ENCODE peak calls at places on chromosomes 1 and 21, in six cellular contexts. One of them, this sample, is unnamed.

GRCh38 chr1:218259800-218260199 is 25.3 kb upstream of the RRP15 start:
- DNase-seq in HCT116: peak
- DNase-seq in H1: no peak
- DNase-seq in GM12878: no peak
- DNase-seq in K562: peak
- DNase-seq in NT2/D1: no peak
- DNase-seq in this sample: peak

GRCh38 chr1:178371236-178371635 is 125.5 kb downstream of the CLEC20A start:
- DNase-seq in H1: no peak
- DNase-seq in HCT116: no peak
- DNase-seq in K562: no peak
- DNase-seq in GM12878: no peak
- DNase-seq in NT2/D1: no peak
- DNase-seq in this sample: no peak

GRCh38 chr21:42013338-42013737 is 3.2 kb upstream of the ZBTB21 start:
- DNase-seq in HCT116: no peak
- DNase-seq in NT2/D1: no peak
- DNase-seq in K562: no peak
- DNase-seq in H1: no peak
- DNase-seq in GM12878: no peak
- DNase-seq in this sample: no peak

GRCh38 chr1:173527151-173527826 is 50.2 kb downstream of the PRDX6 start:
- DNase-seq in HCT116: no peak
- DNase-seq in GM12878: no peak
- DNase-seq in K562: no peak
- DNase-seq in NT2/D1: no peak
- DNase-seq in H1: no peak
- DNase-seq in this sample: no peak

GRCh38 chr1:8666394-8667167 is 150.9 kb downstream of the RERE start:
- DNase-seq in K562: no peak
- DNase-seq in H1: no peak
- DNase-seq in NT2/D1: no peak
- DNase-seq in GM12878: no peak
- DNase-seq in HCT116: no peak
- DNase-seq in this sample: no peak

GRCh38 chr1:173409613-173410012 is 67.5 kb upstream of the PRDX6 start:
- DNase-seq in NT2/D1: no peak
- DNase-seq in GM12878: no peak
- DNase-seq in HCT116: no peak
- DNase-seq in H1: no peak
- DNase-seq in K562: no peak
- DNase-seq in this sample: no peak

GRCh38 chr1:112687785-112688496 is 13.5 kb downstream of the MOV10 start:
- DNase-seq in GM12878: no peak
- DNase-seq in H1: no peak
- DNase-seq in K562: no peak
- DNase-seq in NT2/D1: no peak
- DNase-seq in HCT116: no peak
- DNase-seq in this sample: no peak

GRCh38 chr1:66546045-66546810 is 12.3 kb downstream of the SGIP1 start:
- DNase-seq in NT2/D1: no peak
- DNase-seq in HCT116: no peak
- DNase-seq in H1: no peak
- DNase-seq in GM12878: no peak
- DNase-seq in K562: no peak
- DNase-seq in this sample: no peak

GRCh38 chr1:63713627-63714481 is 60.0 kb upstream of the ROR1 start:
- DNase-seq in K562: no peak
- DNase-seq in HCT116: peak
- DNase-seq in GM12878: no peak
- DNase-seq in NT2/D1: peak
- DNase-seq in H1: no peak
- DNase-seq in this sample: no peak
- TF ChIP-seq ZNF274 in K562: no peak
- TF ChIP-seq ZNF274 in HCT116: no peak
- TF ChIP-seq ZNF274 in GM12878: no peak
- TF ChIP-seq ZNF274 in NT2/D1: no peak
- TF ChIP-seq ZNF274 in H1: no peak
- TF ChIP-seq ZNF274 in this sample: no peak

DNA sequence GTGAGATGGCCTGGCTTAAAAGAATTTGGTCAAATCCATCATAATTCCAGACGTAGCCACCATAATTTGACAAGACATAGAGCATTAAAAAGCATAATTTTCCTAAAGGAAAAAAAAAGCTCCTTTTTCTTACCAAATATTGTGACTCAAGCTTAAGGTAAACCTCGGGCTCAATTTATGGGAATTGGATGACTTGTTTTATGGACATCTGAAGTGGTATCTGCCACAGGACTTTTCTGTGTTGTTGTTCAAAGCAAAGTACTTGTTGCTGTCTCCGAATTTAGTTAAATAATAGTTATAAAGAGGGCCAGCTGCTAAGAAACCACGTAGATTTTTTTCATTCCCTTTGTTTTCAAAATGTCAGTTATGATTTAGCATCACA is 1.1 kb downstream of the MPZL1 start:
- DNase-seq in K562: no peak
- DNase-seq in HCT116: no peak
- DNase-seq in H1: no peak
- DNase-seq in GM12878: no peak
- DNase-seq in NT2/D1: no peak
- DNase-seq in this sample: no peak
- TF ChIP-seq ZNF274 in K562: no peak
- TF ChIP-seq ZNF274 in HCT116: no peak
- TF ChIP-seq ZNF274 in H1: no peak
- TF ChIP-seq ZNF274 in GM12878: no peak
- TF ChIP-seq ZNF274 in NT2/D1: no peak
- TF ChIP-seq ZNF274 in this sample: no peak

GRCh38 chr1:107785506-107786213 is 179.3 kb downstream of the VAV3 start:
- DNase-seq in NT2/D1: no peak
- DNase-seq in K562: no peak
- DNase-seq in H1: no peak
- DNase-seq in GM12878: no peak
- DNase-seq in HCT116: no peak
- DNase-seq in this sample: no peak
- TF ChIP-seq ZNF274 in NT2/D1: no peak
- TF ChIP-seq ZNF274 in K562: no peak
- TF ChIP-seq ZNF274 in H1: no peak
- TF ChIP-seq ZNF274 in GM12878: no peak
- TF ChIP-seq ZNF274 in HCT116: no peak
- TF ChIP-seq ZNF274 in this sample: no peak

DNA sequence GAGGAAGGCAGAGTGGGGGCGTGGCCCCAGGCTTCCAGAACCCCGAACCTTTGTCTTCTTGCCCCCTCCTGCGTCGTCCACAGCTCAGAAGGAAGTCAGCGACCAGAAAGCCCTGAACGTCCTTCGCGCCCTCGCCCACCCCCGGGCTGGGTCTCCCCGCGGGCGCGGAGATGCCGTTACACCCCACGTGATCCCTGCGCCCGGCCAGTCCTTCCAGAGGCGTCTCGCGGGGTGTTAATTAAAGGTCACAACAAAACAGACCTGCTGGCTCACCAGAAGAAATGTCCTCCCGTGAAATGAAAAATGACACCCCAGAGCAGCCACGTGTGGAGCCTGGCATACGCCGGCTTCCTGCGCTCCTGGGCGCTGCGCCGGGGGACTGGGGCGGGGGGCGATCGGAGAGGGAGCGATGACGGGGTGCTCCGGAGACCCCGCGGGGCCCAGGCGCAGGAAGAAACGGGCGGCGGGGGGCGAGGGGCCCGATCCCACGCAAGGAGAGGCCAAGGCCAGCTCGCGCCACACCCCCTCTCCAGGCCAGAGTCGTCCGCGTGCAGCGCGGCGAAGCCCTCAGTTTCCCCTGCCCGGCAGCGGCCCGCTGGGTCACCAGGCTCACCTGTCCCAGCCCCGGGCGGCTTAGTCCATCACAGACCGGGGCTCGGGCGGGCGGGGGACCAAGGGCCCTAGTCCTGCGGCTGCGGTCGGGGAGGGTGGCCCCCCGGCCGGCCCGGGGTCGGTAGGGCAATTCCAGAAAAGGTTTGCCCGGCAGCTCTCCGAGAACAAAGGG is 948 bp upstream of the KIF26B start:
- DNase-seq in H1: peak
- DNase-seq in HCT116: no peak
- DNase-seq in K562: peak
- DNase-seq in NT2/D1: no peak
- DNase-seq in GM12878: no peak
- DNase-seq in this sample: no peak
- TF ChIP-seq ZNF274 in H1: no peak
- TF ChIP-seq ZNF274 in HCT116: no peak
- TF ChIP-seq ZNF274 in K562: no peak
- TF ChIP-seq ZNF274 in NT2/D1: no peak
- TF ChIP-seq ZNF274 in GM12878: no peak
- TF ChIP-seq ZNF274 in this sample: no peak

GRCh38 chr1:10940451-10940804 is 72.0 kb upstream of the TARDBP start:
- DNase-seq in NT2/D1: no peak
- DNase-seq in HCT116: no peak
- DNase-seq in K562: no peak
- DNase-seq in GM12878: no peak
- DNase-seq in H1: no peak
- DNase-seq in this sample: no peak

GRCh38 chr1:10940838-10941237 is 71.6 kb upstream of the TARDBP start:
- DNase-seq in NT2/D1: no peak
- DNase-seq in H1: no peak
- DNase-seq in K562: no peak
- DNase-seq in GM12878: no peak
- DNase-seq in HCT116: no peak
- DNase-seq in this sample: no peak

GRCh38 chr1:10943041-10943440 is 69.4 kb upstream of the TARDBP start:
- DNase-seq in GM12878: no peak
- DNase-seq in H1: no peak
- DNase-seq in K562: no peak
- DNase-seq in HCT116: no peak
- DNase-seq in NT2/D1: no peak
- DNase-seq in this sample: no peak

GRCh38 chr1:10942542-10942912 is 69.9 kb upstream of the TARDBP start:
- DNase-seq in H1: no peak
- DNase-seq in K562: no peak
- DNase-seq in HCT116: no peak
- DNase-seq in NT2/D1: no peak
- DNase-seq in GM12878: no peak
- DNase-seq in this sample: no peak

DNA sequence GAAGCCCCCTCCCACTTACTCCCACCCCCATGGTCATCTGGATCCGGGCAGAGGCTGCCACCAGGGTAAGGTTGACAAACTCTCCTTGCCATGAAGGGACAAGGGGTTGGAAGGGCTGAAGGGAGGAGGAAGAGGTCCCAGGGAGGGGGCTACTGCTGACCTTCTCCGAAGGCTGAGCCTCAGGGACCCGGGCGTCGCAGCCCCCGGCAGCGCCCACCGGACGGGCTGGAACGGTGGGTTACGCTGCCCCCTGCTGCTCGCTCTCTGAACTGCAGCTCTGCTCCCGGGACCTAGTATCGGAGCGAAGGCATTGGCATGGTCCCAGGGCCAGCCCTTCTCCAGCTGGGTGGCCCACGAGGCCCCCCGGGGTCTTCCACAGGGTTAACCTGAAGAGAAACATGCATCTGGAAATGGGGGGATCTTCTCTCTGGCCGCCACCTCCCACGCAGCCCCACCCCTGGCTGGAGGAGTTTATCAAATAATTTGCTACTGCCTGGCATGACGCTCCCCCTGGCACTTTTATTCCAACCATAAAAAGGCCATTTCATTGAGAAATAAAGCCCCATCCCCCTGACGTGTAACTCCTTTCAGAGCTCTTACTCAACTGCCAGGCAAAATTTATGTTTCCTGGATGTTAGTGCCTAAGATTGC is 70.4 kb upstream of the TARDBP start:
- DNase-seq in K562: peak
- DNase-seq in NT2/D1: no peak
- DNase-seq in H1: peak
- DNase-seq in GM12878: no peak
- DNase-seq in HCT116: no peak
- DNase-seq in this sample: no peak
- TF ChIP-seq ZNF274 in K562: no peak
- TF ChIP-seq ZNF274 in NT2/D1: no peak
- TF ChIP-seq ZNF274 in H1: no peak
- TF ChIP-seq ZNF274 in GM12878: no peak
- TF ChIP-seq ZNF274 in HCT116: no peak
- TF ChIP-seq ZNF274 in this sample: no peak

DNA sequence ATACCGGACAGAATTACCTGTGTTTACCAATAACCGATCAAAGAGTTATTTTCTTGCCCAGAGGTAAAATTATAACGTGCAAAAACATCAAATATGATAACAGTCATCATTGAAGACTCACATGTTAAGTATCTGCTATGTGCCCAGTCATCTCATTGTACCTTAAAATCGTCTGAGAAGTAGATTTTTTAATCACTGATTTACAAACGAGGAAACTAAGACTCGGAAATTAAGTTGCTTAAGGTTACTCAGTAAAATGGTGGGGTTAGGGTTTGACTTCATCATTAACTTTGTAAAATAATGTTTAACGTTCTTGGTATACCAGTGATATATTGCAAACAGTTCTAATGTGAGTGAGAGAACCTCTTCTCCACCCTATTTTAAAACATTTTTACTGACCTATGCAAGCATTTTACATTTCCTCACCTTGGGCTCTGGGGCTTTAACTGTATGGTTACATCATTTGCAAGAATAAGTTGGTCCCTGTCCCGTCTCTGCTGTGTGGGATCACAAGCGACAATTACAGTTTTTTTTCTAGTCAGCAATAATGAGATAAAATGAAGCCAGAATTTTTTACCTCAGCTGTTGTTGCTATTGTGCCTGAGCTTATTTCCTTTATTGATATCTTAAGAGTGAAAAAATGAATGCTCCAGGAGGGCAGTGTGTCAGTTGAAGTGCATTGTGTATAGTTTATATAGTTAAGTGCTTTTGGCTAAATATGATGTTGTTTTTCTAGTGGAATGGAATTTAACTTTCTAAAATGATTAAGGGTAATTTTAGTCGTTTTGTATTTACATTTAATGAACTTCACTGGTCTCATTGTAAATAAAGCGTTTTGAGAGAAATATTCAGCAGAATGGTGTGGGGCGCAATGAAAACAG is 2.7 kb downstream of the RPRD2 start:
- DNase-seq in H1: no peak
- DNase-seq in K562: no peak
- DNase-seq in GM12878: no peak
- DNase-seq in NT2/D1: no peak
- DNase-seq in HCT116: no peak
- DNase-seq in this sample: no peak
- TF ChIP-seq ZNF274 in H1: no peak
- TF ChIP-seq ZNF274 in K562: no peak
- TF ChIP-seq ZNF274 in GM12878: no peak
- TF ChIP-seq ZNF274 in NT2/D1: no peak
- TF ChIP-seq ZNF274 in HCT116: no peak
- TF ChIP-seq ZNF274 in this sample: no peak